ENCODE peak calls at places on chromosome 18, in eight cellular contexts. U is ascending aorta; G is GM23248; D is lower lobe of right lung; C is sigmoid colon; S is CD8-positive, alpha-beta T cell; P is Karpas-422; J is bronchial epithelial cell. H is an unnamed sample.

GRCh38 chr18:21686282-21687105 is 18.1 kb downstream of the ABHD3 start:
- DNase-seq in U (no peak), J (no peak), S (no peak), D (no peak), P (no peak), C (no peak), G (peak; percentile 6), H (no peak)

GRCh38 chr18:32337347-32337746 is 133.3 kb downstream of the GAREM1 start:
- DNase-seq in S (no peak), C (no peak), G (no peak), J (peak; percentile 46), D (no peak), P (no peak), U (no peak), H (no peak)

GRCh38 chr18:60905699-60906098 is 427.5 kb upstream of the CDH20 start:
- DNase-seq in C (no peak), S (no peak), P (no peak), D (no peak), J (no peak), U (no peak), G (no peak), H (no peak)

GRCh38 chr18:76351961-76352581 is 143.0 kb downstream of the ZNF516 start:
- DNase-seq in S (no peak), J (peak; percentile 62), G (peak; percentile 91), P (no peak), D (no peak), C (peak; percentile 98), U (no peak), H (no peak)

GRCh38 chr18:21241224-21242131 is 554 bp upstream of the GREB1L start:
- DNase-seq in C (no peak), P (no peak), G (peak; percentile 52), U (no peak), J (no peak), D (no peak), S (no peak), H (no peak)

GRCh38 chr18:58096658-58097057 is 52.6 kb downstream of the NEDD4L start:
- DNase-seq in P (no peak), G (no peak), S (no peak), D (no peak), U (no peak), C (no peak), J (no peak), H (no peak)

GRCh38 chr18:57150828-57151227 is 3.9 kb downstream of the BOD1L2 start:
- DNase-seq in S (no peak), D (no peak), C (no peak), P (no peak), U (no peak), G (no peak), J (no peak), H (no peak)

GRCh38 chr18:23752796-23753195 is 63.5 kb downstream of the LAMA3 start:
- DNase-seq in S (no peak), P (no peak), G (peak; percentile 21), J (no peak), D (no peak), C (no peak), U (no peak), H (no peak)

GRCh38 chr18:8960740-8961657 is 141.5 kb upstream of the NDUFV2 start:
- DNase-seq in D (no peak), C (no peak), J (peak; percentile 95), S (no peak), G (peak; percentile 88), P (no peak), U (no peak), H (no peak)

GRCh38 chr18:57430983-57431382 is 4.2 kb upstream of the ONECUT2 start:
- DNase-seq in J (no peak), G (no peak), U (no peak), P (peak; percentile 6), D (no peak), C (no peak), S (no peak), H (no peak)

GRCh38 chr18:49011291-49011746 is 60.6 kb upstream of the SMAD7 start:
- DNase-seq in U (peak; percentile 57), P (no peak), S (no peak), J (no peak), C (peak; percentile 44), G (no peak), D (peak; percentile 23), H (no peak)

GRCh38 chr18:26436176-26437031 is 111.9 kb downstream of the KCTD1 start:
- DNase-seq in P (no peak), C (no peak), J (peak; percentile 90), D (no peak), S (no peak), G (peak; percentile 77), U (no peak), H (no peak)

GRCh38 chr18:12599966-12600365 is 57.9 kb downstream of the SPIRE1 start:
- DNase-seq in C (no peak), S (no peak), J (no peak), D (no peak), P (no peak), G (no peak), U (no peak), H (no peak)

GRCh38 chr18:6215888-6216287 is 198.8 kb downstream of the L3MBTL4 start:
- DNase-seq in D (no peak), P (no peak), G (no peak), C (no peak), U (no peak), J (no peak), S (no peak), H (no peak)

GRCh38 chr18:67478249-67478648 is 38.3 kb downstream of the DSEL start:
- DNase-seq in C (no peak), P (no peak), J (no peak), S (no peak), D (no peak), G (no peak), U (no peak), H (no peak)

GRCh38 chr18:67476585-67476984 is 39.9 kb downstream of the DSEL start:
- DNase-seq in C (no peak), J (no peak), G (no peak), U (no peak), D (no peak), S (no peak), P (no peak), H (no peak)

GRCh38 chr18:67477522-67477921 is 39.0 kb downstream of the DSEL start:
- DNase-seq in P (no peak), J (no peak), U (no peak), S (no peak), C (no peak), D (no peak), G (no peak), H (no peak)

DNA sequence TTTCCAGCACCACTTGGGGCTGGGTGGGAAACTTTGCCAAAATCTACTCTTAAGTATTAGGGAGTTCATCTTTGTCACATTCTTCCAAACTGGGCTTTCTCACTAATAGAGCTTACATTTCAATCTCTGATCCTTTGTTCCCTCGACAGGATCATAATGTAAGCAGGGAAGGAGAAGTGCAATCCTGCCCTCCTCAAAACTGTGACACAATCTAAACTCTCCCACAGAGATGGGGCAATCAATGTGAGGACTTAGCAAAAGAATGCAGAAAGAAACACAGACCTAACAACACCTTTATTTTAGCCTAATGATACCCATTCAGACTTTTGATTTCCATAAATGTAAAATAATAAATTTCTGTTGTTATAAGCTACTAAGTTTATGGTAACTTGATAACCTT is 40.8 kb downstream of the DSEL start:
- DNase-seq in S (no peak), C (no peak), G (peak; percentile 36), P (no peak), J (peak; percentile 6), D (no peak), U (no peak), H (no peak)
- H3K27me3 ChIP-seq in S (no peaks in the 10 kb centered on the region), C (no peaks in the 10 kb centered on the region), G (no peaks in the 10 kb centered on the region), P (no peaks in the 10 kb centered on the region), J (no peaks in the 10 kb centered on the region), D (no peaks in the 10 kb centered on the region), U (no peaks in the 10 kb centered on the region), H (no peaks in the 10 kb centered on the region)

GRCh38 chr18:75206637-75207297 is 2.2 kb downstream of the PTGR3 start:
- DNase-seq in U (no peak), C (no peak), G (no peak), P (no peak), S (no peak), D (no peak), J (no peak), H (no peak)

GRCh38 chr18:75208836-75209128 is 157 bp downstream of the PTGR3 start:
- DNase-seq in J (no peak), D (no peak), C (peak; percentile 77), G (no peak), S (no peak), P (no peak), U (peak; percentile 72), H (no peak)

GRCh38 chr18:75209129-75209951 is at the start of gene PTGR3:
- DNase-seq in J (peak; percentile 48), G (peak; percentile 85), P (peak; percentile 93), U (peak; percentile 91), S (peak; percentile 63), C (peak; percentile 94), D (peak; percentile 89), H (peak; percentile 82)

GRCh38 chr18:75207298-75208054 is 1.5 kb downstream of the PTGR3 start:
- DNase-seq in P (peak; percentile 51), D (no peak), J (peak; percentile 22), C (no peak), U (no peak), G (peak; percentile 57), S (no peak), H (no peak)

GRCh38 chr18:75208055-75208835 is 694 bp downstream of the PTGR3 start:
- DNase-seq in S (peak; percentile 24), C (peak; percentile 82), J (peak; percentile 33), D (peak; percentile 72), P (peak; percentile 69), G (peak; percentile 80), U (peak; percentile 72), H (peak; percentile 72)
- H3K27me3 ChIP-seq in S (no peaks in the 10 kb centered on the region), C (no peaks in the 10 kb centered on the region), J (no peaks in the 10 kb centered on the region), D (no peaks in the 10 kb centered on the region), P (peaks cover 4% of the 10 kb centered on the region), G (no peaks in the 10 kb centered on the region), U (no peaks in the 10 kb centered on the region), H (no peaks in the 10 kb centered on the region)

DNA sequence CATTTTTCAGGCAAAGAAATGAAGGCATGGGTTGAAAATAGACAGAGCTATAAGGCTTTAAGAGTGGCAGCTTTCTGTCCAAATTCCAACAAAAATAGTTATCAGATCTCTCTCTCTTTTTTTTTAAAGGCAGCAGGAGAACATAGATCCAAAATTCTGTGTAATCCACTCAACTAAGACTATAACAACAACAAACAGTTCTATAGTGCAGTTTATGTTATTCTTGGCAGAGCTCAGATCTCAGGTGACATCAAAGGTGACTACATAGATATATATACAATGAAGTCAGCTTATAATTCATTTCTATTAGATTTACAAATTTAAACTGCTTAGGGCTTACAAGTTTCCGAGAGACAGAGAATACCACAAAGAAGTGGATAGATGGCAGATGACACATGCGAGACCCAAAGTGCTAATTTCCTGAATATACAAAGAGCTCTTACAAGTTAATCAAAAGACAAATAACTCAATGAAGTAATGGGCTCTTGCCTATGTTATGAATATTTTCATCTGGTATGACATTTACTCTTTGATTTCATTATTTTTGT is 223.2 kb downstream of the BCL2 start:
- DNase-seq in J (no peak), U (no peak), C (no peak), D (no peak), S (no peak), G (no peak), P (no peak), H (no peak)
- H3K27me3 ChIP-seq in J (no peaks in the 10 kb centered on the region), U (no peaks in the 10 kb centered on the region), C (no peaks in the 10 kb centered on the region), D (no peaks in the 10 kb centered on the region), S (no peaks in the 10 kb centered on the region), G (peaks cover 46% of the 10 kb centered on the region), P (no peaks in the 10 kb centered on the region), H (no peaks in the 10 kb centered on the region)

DNA sequence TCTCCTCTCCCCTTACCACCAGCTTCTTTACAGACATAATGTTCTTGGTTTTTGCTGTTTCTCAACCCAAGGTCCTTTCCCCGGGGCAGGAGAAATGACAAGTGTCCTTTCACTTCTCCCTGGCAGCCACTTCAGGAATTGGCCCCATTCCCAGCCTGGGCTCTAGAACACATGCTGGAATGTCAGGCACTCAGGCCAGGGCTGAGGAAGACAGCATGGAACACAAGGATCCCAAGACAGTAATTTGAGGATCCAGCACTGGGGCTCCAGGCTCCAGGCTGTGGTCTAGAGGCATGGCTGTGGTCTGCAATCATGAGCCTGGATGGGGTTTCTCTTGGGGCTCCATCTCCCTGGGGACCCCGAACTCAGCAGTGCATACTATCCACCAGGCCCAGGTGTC is 201.4 kb downstream of the CELF4 start:
- DNase-seq in C (no peak), D (peak; percentile 88), P (no peak), U (peak; percentile 67), S (no peak), J (no peak), G (no peak), H (no peak)
- H3K27me3 ChIP-seq in C (peaks cover 7% of the 10 kb centered on the region), D (peaks cover 4% of the 10 kb centered on the region), P (no peaks in the 10 kb centered on the region), U (no peaks in the 10 kb centered on the region), S (peaks cover 2% of the 10 kb centered on the region), J (peaks cover 7% of the 10 kb centered on the region), G (peaks cover 16% of the 10 kb centered on the region), H (no peaks in the 10 kb centered on the region)

H was measured in CD4-positive, alpha-beta memory T cell.